ENCODE peak calls at places on chromosomes 5 and 9, in five cellular contexts. W is activated CD4-positive, alpha-beta T cell treated with anti-CD3 and anti-CD28 coated beads, Interleukin-2, amount 10 ng/mL, durations not matched to agents 7 days and 5 days; T is heart left ventricle; U is stimulated activated CD4-positive, alpha-beta T cell treated with anti-CD3 and anti-CD28 coated beads, Interleukin-15, amount 100 ng/mL, for 24 hours; C is effector memory CD4-positive, alpha-beta T cell. Q is an unnamed sample.

GRCh38 chr5:145980718-145981117 is 44.3 kb downstream of the SH3RF2 start:
- DNase-seq in W (no peak), T (no peak), U (no peak), C (no peak), Q (no peak)

GRCh38 chr5:76456258-76456657 is 53.2 kb downstream of the IQGAP2 start:
- DNase-seq in W (no peak), T (no peak), U (no peak), C (no peak), Q (no peak)

GRCh38 chr5:37437716-37438115 is 58.6 kb downstream of the WDR70 start:
- DNase-seq in W (no peak), T (no peak), U (no peak), C (no peak), Q (no peak)

GRCh38 chr5:140764177-140765020 is 21.5 kb upstream of the PCDHA1 start:
- DNase-seq in W (no peak), T (no peak), U (no peak), C (no peak), Q (no peak)

GRCh38 chr5:156883316-156883875 is 33.3 kb downstream of the PPP1R2B start:
- DNase-seq in W (no peak), T (no peak), U (no peak), C (no peak), Q (no peak)

GRCh38 chr5:32027717-32028321 is 146.3 kb downstream of the GOLPH3 start:
- DNase-seq in W (no peak), T (peak; percentile 78), U (no peak), C (no peak), Q (peak; percentile 68)

GRCh38 chr5:78359831-78360673 is at the start of gene SCAMP1:
- DNase-seq in W (peak; percentile 91), T (peak; percentile 94), U (peak; percentile 93), C (peak; percentile 86), Q (peak; percentile 95)

GRCh38 chr5:108216890-108217289 is 165.0 kb downstream of the FBXL17 start:
- DNase-seq in W (no peak), T (no peak), U (no peak), C (no peak), Q (no peak)

GRCh38 chr5:57816108-57816507 is 333.5 kb upstream of the ACTBL2 start:
- DNase-seq in W (no peak), T (no peak), U (no peak), C (no peak), Q (no peak)

GRCh38 chr5:140056880-140057279 is 13.8 kb upstream of the NRG2 start:
- DNase-seq in W (no peak), T (no peak), U (no peak), C (no peak), Q (no peak)

GRCh38 chr9:76107487-76107886 is 217.0 kb downstream of the PCSK5 start:
- DNase-seq in W (no peak), T (peak; percentile 48), U (no peak), C (no peak), Q (no peak)

GRCh38 chr5:150245111-150245789 is 44.3 kb downstream of the CAMK2A start:
- DNase-seq in W (no peak), T (peak; percentile 86), U (no peak), C (no peak), Q (no peak)

GRCh38 chr5:168467755-168468280 is 18.5 kb upstream of the RARS1 start:
- DNase-seq in W (no peak), T (no peak), U (no peak), C (no peak), Q (no peak)

Q was measured in sciatic nerve.